ENCODE peak calls at places on chromosome 5, in seven cellular contexts. Y is spleen, U is esophagus squamous epithelium, K is body of pancreas, D is tibial artery, J is astrocyte, O is neural progenitor cell. N is an unnamed sample.

GRCh38 chr5:17118631-17119030 is 98.8 kb upstream of the BASP1 start:
- DNase-seq in K (peak; percentile 79), D (peak; percentile 65), O (no peak), J (peak; percentile 94), Y (no peak), U (peak; percentile 12), N (peak; percentile 99)

GRCh38 chr5:165630211-165630866 is 2124.9 kb downstream of the MAT2B start:
- DNase-seq in O (peak; percentile 86), Y (no peak), U (no peak), J (peak; percentile 31), D (peak; percentile 22), K (peak; percentile 58), N (peak; percentile 12)

GRCh38 chr5:72673623-72674022 is 142.8 kb upstream of the TNPO1 start:
- DNase-seq in J (no peak), D (no peak), K (no peak), O (no peak), Y (no peak), U (no peak), N (no peak)

GRCh38 chr5:152631217-152631616 is 226.1 kb upstream of the NMUR2 start:
- DNase-seq in O (no peak), U (no peak), Y (no peak), J (no peak), D (no peak), K (no peak), N (no peak)

GRCh38 chr5:79974896-79975295 is 16.2 kb downstream of the MTX3 start:
- DNase-seq in K (no peak), Y (no peak), O (no peak), D (no peak), U (no peak), J (peak; percentile 72), N (no peak)

GRCh38 chr5:77906806-77907205 is 130.7 kb upstream of the TBCA start:
- DNase-seq in D (no peak), O (no peak), J (peak; percentile 21), K (no peak), U (no peak), Y (no peak), N (no peak)

GRCh38 chr5:921456-921855 is 28.8 kb downstream of the TRIP13 start:
- DNase-seq in J (no peak), U (no peak), Y (no peak), K (no peak), D (no peak), O (no peak), N (no peak)

GRCh38 chr5:129460951-129461815 is 1.1 kb downstream of the ADAMTS19 start:
- DNase-seq in J (peak; percentile 18), Y (peak; percentile 74), U (no peak), D (no peak), K (peak; percentile 55), O (peak; percentile 80), N (no peak)

GRCh38 chr5:180343110-180343845 is 9.9 kb downstream of the GFPT2 start:
- DNase-seq in J (peak; percentile 86), U (no peak), O (peak; percentile 33), Y (peak; percentile 53), K (no peak), D (no peak), N (peak; percentile 73)

GRCh38 chr5:56115589-56115988 is 117.5 kb downstream of the ANKRD55 start:
- DNase-seq in U (no peak), D (no peak), J (no peak), Y (no peak), K (no peak), O (no peak), N (no peak)

GRCh38 chr5:54450542-54450941 is 5.0 kb upstream of the HSPB3 start:
- DNase-seq in O (no peak), D (no peak), Y (no peak), U (no peak), J (no peak), K (no peak), N (no peak)

GRCh38 chr5:111734597-111734996 is 22.4 kb downstream of the NREP start:
- DNase-seq in J (no peak), K (no peak), U (no peak), O (no peak), Y (no peak), D (no peak), N (no peak)
- TF ChIP-seq CTCF in J (no peak), K (no peak), U (no peak), O (no peak), Y (no peak), D (no peak), N (no peak)

DNA sequence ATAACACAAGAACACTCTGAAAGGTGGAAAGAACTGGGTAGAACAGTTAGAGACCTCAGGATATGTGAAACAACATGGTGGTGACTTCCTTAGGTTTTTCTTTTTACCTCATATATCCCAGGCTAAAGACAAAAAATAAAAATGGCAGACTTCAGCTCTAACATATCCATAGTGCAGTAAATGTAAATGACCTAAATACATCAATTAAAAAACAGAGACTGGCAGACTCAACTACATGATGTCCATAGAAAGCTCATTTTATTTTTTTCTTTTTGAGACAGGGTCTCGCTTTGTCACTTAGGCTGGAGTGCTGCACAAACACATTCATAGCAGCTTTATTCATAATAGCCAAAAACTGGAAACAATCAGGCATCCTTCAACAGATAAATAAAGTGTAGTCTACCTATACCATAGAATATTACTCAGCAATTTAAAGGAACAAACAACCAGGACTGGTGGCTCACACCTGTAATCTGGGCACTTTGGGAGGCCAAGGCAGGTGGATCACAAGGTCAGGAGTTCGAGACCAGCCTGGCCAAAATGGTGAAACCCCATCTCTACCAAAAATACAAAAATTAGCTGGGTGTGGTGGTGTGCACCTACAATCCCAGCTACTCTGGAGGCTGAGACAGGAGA is 4.8 kb downstream of the C5orf15 start:
- DNase-seq in U (no peak), K (no peak), D (no peak), J (no peak), O (no peak), Y (no peak), N (no peak)
- H3K4me3 ChIP-seq in U (no peak overlapping the region), K (no peak overlapping the region), D (no peak overlapping the region), J (no peak overlapping the region), O (no peak overlapping the region), Y (no peak overlapping the region), N (no peak overlapping the region)

GRCh38 chr5:140642718-140643117 is 3.5 kb downstream of the TMCO6 start:
- DNase-seq in K (no peak), J (peak; percentile 81), D (peak; percentile 46), Y (no peak), O (no peak), U (no peak), N (no peak)
- H3K27ac ChIP-seq in K (no peak overlapping the region), J (no peak overlapping the region), D (no peak overlapping the region), Y (no peak overlapping the region), O (no peak overlapping the region), U (no peak overlapping the region), N (no peak overlapping the region)

GRCh38 chr5:92444888-92445287 is 1061.8 kb upstream of the ARRDC3 start:
- DNase-seq in O (no peak), D (no peak), J (no peak), U (no peak), Y (no peak), K (no peak), N (no peak)
- TF ChIP-seq CTCF in O (no peak), D (no peak), J (no peak), U (no peak), Y (no peak), K (no peak), N (no peak)

DNA sequence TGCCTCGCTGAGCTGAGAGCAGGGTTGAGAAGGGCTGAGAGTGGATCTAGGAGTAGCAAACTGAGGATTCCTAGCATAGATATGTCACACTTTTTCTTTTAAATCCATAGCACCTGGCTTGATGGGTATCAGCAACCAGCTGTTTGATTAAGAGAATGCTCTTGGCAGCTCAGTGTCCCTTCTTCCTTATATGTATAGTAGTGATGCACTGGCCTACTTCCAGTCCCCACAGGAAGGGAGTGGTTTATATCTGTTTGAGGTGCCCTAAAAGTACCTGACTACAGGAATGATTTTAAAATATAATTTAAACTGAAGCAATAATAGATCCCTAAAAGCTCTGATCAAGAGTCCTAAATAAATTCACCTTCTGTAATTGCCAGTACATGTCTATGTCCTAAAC is 546.8 kb upstream of the ZNF608 start:
- DNase-seq in K (no peak), O (no peak), U (no peak), J (no peak), D (no peak), Y (no peak), N (no peak)
- H3K4me3 ChIP-seq in K (no peak overlapping the region), O (no peak overlapping the region), U (no peak overlapping the region), J (no peak overlapping the region), D (no peak overlapping the region), Y (no peak overlapping the region), N (no peak overlapping the region)

GRCh38 chr5:68252678-68253520 is 37.3 kb downstream of the PIK3R1 start:
- DNase-seq in D (peak; percentile 73), Y (peak; percentile 80), K (peak; percentile 67), O (peak; percentile 85), U (no peak), J (peak; percentile 52), N (peak; percentile 67)

GRCh38 chr5:68253612-68254341 is 38.2 kb downstream of the PIK3R1 start:
- DNase-seq in U (no peak), K (no peak), O (no peak), Y (no peak), D (no peak), J (no peak), N (no peak)

GRCh38 chr5:68258531-68258930 is 43.0 kb downstream of the PIK3R1 start:
- DNase-seq in Y (no peak), D (no peak), U (no peak), K (no peak), O (no peak), J (no peak), N (no peak)

GRCh38 chr5:68257207-68257606 is 41.7 kb downstream of the PIK3R1 start:
- DNase-seq in Y (no peak), J (no peak), D (no peak), O (no peak), K (no peak), U (no peak), N (no peak)

DNA sequence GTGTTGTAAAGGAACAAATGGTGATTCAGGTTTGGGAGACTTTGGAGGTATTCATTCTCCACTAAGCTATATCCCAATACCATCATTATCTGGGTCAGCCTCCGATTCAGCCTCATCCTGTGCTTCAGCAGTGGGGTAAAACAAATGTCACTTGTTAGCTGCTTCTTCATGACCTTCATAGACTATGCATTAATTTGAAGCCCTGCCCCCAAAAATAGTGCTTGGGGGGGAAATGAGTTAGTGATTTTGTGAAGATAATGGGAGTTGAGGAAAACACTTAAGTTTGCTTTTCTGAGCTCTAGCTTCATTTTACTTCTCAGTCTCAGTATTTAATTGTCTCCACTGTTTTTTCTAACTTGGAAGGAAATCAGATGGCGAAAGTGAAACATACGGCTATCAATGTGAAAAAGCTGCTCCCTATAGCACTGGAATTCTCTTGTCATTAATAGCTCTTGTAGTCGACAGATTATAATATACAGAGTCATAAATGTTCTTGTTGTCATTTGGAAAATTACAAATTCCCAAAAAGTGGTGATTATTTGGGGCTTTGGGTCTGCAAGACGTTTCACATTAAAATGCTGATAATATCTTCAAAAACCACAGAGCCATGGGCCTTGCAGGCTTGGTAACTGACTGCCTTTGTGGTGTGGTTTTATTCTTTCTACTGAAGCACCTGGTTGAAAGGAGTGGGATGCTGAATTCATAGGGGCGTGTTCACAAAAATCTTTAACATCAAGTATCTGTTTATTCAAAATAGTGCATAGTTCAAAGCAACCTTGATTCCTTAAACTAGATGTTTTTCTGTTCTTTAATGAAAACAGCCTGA is 40.0 kb downstream of the PIK3R1 start:
- DNase-seq in K (no peak), D (no peak), J (no peak), O (no peak), Y (no peak), U (no peak), N (no peak)
- H3K27ac ChIP-seq in K (peak overlapping the region; percentile 18), D (peak overlapping the region; percentile 69), J (no peak overlapping the region), O (no peak overlapping the region), Y (peak overlapping the region; percentile 59), U (no peak overlapping the region), N (no peak overlapping the region)